ENCODE peak calls at places on chromosomes 13 and 19, in nine cellular contexts. R is HCT116; X is WERI-Rb-1; W is PC-9; I is tibial nerve; F is psoas muscle; N is stomach; K is CD4-positive, CD25-positive, alpha-beta regulatory T cell; C is H9. L is an unnamed sample.
A peak's percentile ranks its signal among the peaks of the same experiment; 100 is the strongest.

GRCh38 chr13:106810069-106810468 is 242.1 kb upstream of the ARGLU1 start:
- DNase-seq in R (no peak), X (no peak), W (no peak), I (no peak), F (no peak), N (no peak), K (no peak), C (no peak), L (no peak)

GRCh38 chr13:66171821-66172220 is 1058.3 kb downstream of the PCDH9 start:
- DNase-seq in R (no peak), X (no peak), W (no peak), I (no peak), F (no peak), N (no peak), K (no peak), C (no peak), L (no peak)

GRCh38 chr13:85441364-85441763 is 357.9 kb downstream of the SLITRK6 start:
- DNase-seq in R (no peak), X (no peak), W (no peak), I (no peak), F (no peak), N (no peak), K (no peak), C (no peak), L (no peak)

GRCh38 chr13:40313269-40314200 is 352.9 kb downstream of the FOXO1 start:
- DNase-seq in R (no peak), X (no peak), W (no peak), I (no peak), F (no peak), N (no peak), K (no peak), C (no peak), L (no peak)

GRCh38 chr13:93397619-93398018 is 171.0 kb downstream of the GPC6 start:
- DNase-seq in R (no peak), X (no peak), W (no peak), I (no peak), F (no peak), N (no peak), K (no peak), C (no peak), L (no peak)

GRCh38 chr19:17357724-17358123 is 19.4 kb downstream of the PLVAP start:
- DNase-seq in R (no peak), X (no peak), W (no peak), I (no peak), F (no peak), N (no peak), K (no peak), C (no peak), L (no peak)

GRCh38 chr19:10195199-10195519 is 406 bp upstream of the DNMT1 start:
- DNase-seq in R (no peak), X (no peak), W (no peak), I (no peak), F (no peak), N (no peak), K (no peak), C (no peak), L (no peak)

GRCh38 chr13:40445557-40445990 is 220.9 kb downstream of the FOXO1 start:
- DNase-seq in R (no peak), X (peak; percentile 10), W (no peak), I (no peak), F (peak; percentile 72), N (peak; percentile 34), K (no peak), C (peak; percentile 36), L (peak; percentile 88)

GRCh38 chr19:16836906-16837362 is 7.7 kb downstream of the SIN3B start:
- DNase-seq in R (no peak), X (no peak), W (no peak), I (no peak), F (no peak), N (no peak), K (no peak), C (no peak), L (no peak)

GRCh38 chr19:48795855-48796142 is 15.0 kb downstream of the BCAT2 start:
- DNase-seq in R (no peak), X (peak; percentile 40), W (no peak), I (no peak), F (peak; percentile 63), N (no peak), K (no peak), C (no peak), L (no peak)

GRCh38 chr19:51082641-51083040 is at the start of gene KLK14:
- DNase-seq in R (no peak), X (no peak), W (no peak), I (no peak), F (no peak), N (no peak), K (no peak), C (no peak), L (no peak)

GRCh38 chr13:41652735-41653361 is 195.5 kb downstream of the RGCC start:
- DNase-seq in R (peak; percentile 23), X (no peak), W (peak; percentile 41), I (no peak), F (no peak), N (no peak), K (peak; percentile 5), C (no peak), L (peak; percentile 41)

GRCh38 chr19:39426170-39426569 is 9.6 kb downstream of the RPS16 start:
- DNase-seq in R (no peak), X (no peak), W (peak; percentile 23), I (no peak), F (no peak), N (no peak), K (no peak), C (no peak), L (no peak)

GRCh38 chr13:48493076-48493765 is 39.7 kb downstream of the RCBTB2 start:
- DNase-seq in R (no peak), X (no peak), W (no peak), I (no peak), F (no peak), N (no peak), K (no peak), C (no peak), L (no peak)

GRCh38 chr19:28103916-28104315 is 1109.0 kb downstream of the UQCRFS1 start:
- DNase-seq in R (no peak), X (no peak), W (no peak), I (no peak), F (no peak), N (no peak), K (no peak), C (no peak), L (no peak)

GRCh38 chr13:51923983-51924539 is 62.3 kb downstream of the CCDC70 start:
- DNase-seq in R (peak; percentile 13), X (peak; percentile 26), W (no peak), I (no peak), F (no peak), N (peak; percentile 25), K (no peak), C (peak; percentile 46), L (peak; percentile 29)

GRCh38 chr19:30667746-30668145 is 295.6 kb downstream of the ZNF536 start:
- DNase-seq in R (no peak), X (no peak), W (no peak), I (no peak), F (no peak), N (no peak), K (no peak), C (no peak), L (no peak)

GRCh38 chr13:50677687-50678463 is 165.6 kb downstream of the DLEU7 start:
- DNase-seq in R (no peak), X (no peak), W (no peak), I (no peak), F (no peak), N (no peak), K (no peak), C (no peak), L (no peak)

GRCh38 chr19:10899171-10899653 is 27.9 kb downstream of the CARM1 start:
- DNase-seq in R (no peak), X (no peak), W (peak; percentile 97), I (no peak), F (peak; percentile 73), N (peak; percentile 85), K (no peak), C (no peak), L (peak; percentile 68)

GRCh38 chr13:38758278-38758677 is 71.4 kb downstream of the FREM2 start:
- DNase-seq in R (no peak), X (no peak), W (no peak), I (no peak), F (no peak), N (no peak), K (no peak), C (no peak), L (no peak)

GRCh38 chr19:16019691-16020448 is 56.4 kb upstream of the TPM4 start:
- DNase-seq in R (no peak), X (no peak), W (no peak), I (no peak), F (no peak), N (no peak), K (no peak), C (no peak), L (no peak)

GRCh38 chr19:6274756-6275155 is 5.0 kb downstream of the MLLT1 start:
- DNase-seq in R (no peak), X (no peak), W (no peak), I (no peak), F (peak; percentile 60), N (no peak), K (no peak), C (no peak), L (no peak)
- H3K27ac ChIP-seq in R (no peak overlapping the region), X (peak overlapping the region; percentile 92), W (no peak overlapping the region), I (peak overlapping the region; percentile 93), F (peak overlapping the region; percentile 94), N (peak overlapping the region; percentile 94), K (no peak overlapping the region), C (no peak overlapping the region), L (peak overlapping the region; percentile 100)

GRCh38 chr19:57350877-57351805 is at the start of gene ZNF304:
- DNase-seq in R (peak; percentile 91), X (peak; percentile 92), W (peak; percentile 95), I (peak; percentile 76), F (peak; percentile 94), N (peak; percentile 93), K (peak; percentile 72), C (peak; percentile 97), L (peak; percentile 96)
- H3K27ac ChIP-seq in R (peak within 1 kb of the TSS; percentile 4), X (peak within 1 kb of the TSS; percentile 69), W (peak within 1 kb of the TSS; percentile 16), I (peak within 1 kb of the TSS; percentile 73), F (peak within 1 kb of the TSS; percentile 88), N (peak within 1 kb of the TSS; percentile 82), K (peak within 1 kb of the TSS; percentile 49), C (no peak within 1 kb of the TSS), L (peak within 1 kb of the TSS; percentile 71)

GRCh38 chr19:12939292-12939606 is 840 bp downstream of the CALR start:
- DNase-seq in R (no peak), X (no peak), W (no peak), I (no peak), F (no peak), N (no peak), K (no peak), C (no peak), L (no peak)
- H3K27ac ChIP-seq in R (peak overlapping the region; percentile 78), X (peak overlapping the region; percentile 98), W (peak overlapping the region; percentile 68), I (peak overlapping the region; percentile 90), F (peak overlapping the region; percentile 98), N (peak overlapping the region; percentile 96), K (peak overlapping the region; percentile 84), C (no peak overlapping the region), L (peak overlapping the region; percentile 87)

GRCh38 chr13:25652764-25653163 is 281.0 kb downstream of the ATP8A2 start:
- DNase-seq in R (no peak), X (no peak), W (no peak), I (no peak), F (no peak), N (no peak), K (no peak), C (no peak), L (no peak)
- H3K27ac ChIP-seq in R (no peak overlapping the region), X (no peak overlapping the region), W (no peak overlapping the region), I (no peak overlapping the region), F (no peak overlapping the region), N (no peak overlapping the region), K (no peak overlapping the region), C (no peak overlapping the region), L (no peak overlapping the region)

GRCh38 chr13:46154136-46154854 is 27.7 kb downstream of the LCP1 start:
- DNase-seq in R (no peak), X (no peak), W (no peak), I (no peak), F (no peak), N (no peak), K (no peak), C (no peak), L (no peak)
- H3K27ac ChIP-seq in R (no peak overlapping the region), X (no peak overlapping the region), W (no peak overlapping the region), I (no peak overlapping the region), F (no peak overlapping the region), N (no peak overlapping the region), K (peak overlapping the region; percentile 45), C (no peak overlapping the region), L (no peak overlapping the region)

L was measured in RWPE1.